ENCODE peak calls at places on chromosomes 2 and 18, in four cellular contexts. One of them, this sample, is unnamed.
A peak's percentile ranks its signal among the peaks of the same experiment; 100 is the strongest.

GRCh38 chr18:79897940-79898625 is 53.4 kb downstream of the SLC66A2 start:
- DNase-seq in body of pancreas: no peak
- DNase-seq in fibroblast of the aortic adventitia: no peak
- DNase-seq in NB4: no peak
- DNase-seq in this sample: no peak

GRCh38 chr2:232292395-232293154 is 86.0 kb upstream of the ALPP start:
- DNase-seq in body of pancreas: peak; percentile 59
- DNase-seq in fibroblast of the aortic adventitia: peak; percentile 59
- DNase-seq in NB4: peak; percentile 78
- DNase-seq in this sample: peak; percentile 70

GRCh38 chr2:178394816-178395215 is 56.2 kb downstream of the PRKRA start:
- DNase-seq in body of pancreas: no peak
- DNase-seq in fibroblast of the aortic adventitia: no peak
- DNase-seq in NB4: no peak
- DNase-seq in this sample: no peak

GRCh38 chr2:16123881-16124780 is 183.8 kb downstream of the MYCN start:
- DNase-seq in body of pancreas: no peak
- DNase-seq in fibroblast of the aortic adventitia: no peak
- DNase-seq in NB4: no peak
- DNase-seq in this sample: no peak

GRCh38 chr18:26566874-26567273 is 18.5 kb upstream of the KCTD1 start:
- DNase-seq in body of pancreas: no peak
- DNase-seq in fibroblast of the aortic adventitia: no peak
- DNase-seq in NB4: no peak
- DNase-seq in this sample: no peak

GRCh38 chr18:74465775-74466174 is 8.7 kb upstream of the DIPK1C start:
- DNase-seq in body of pancreas: no peak
- DNase-seq in fibroblast of the aortic adventitia: no peak
- DNase-seq in NB4: no peak
- DNase-seq in this sample: no peak

GRCh38 chr18:74556166-74556565 is 21.9 kb downstream of the CNDP1 start:
- DNase-seq in body of pancreas: no peak
- DNase-seq in fibroblast of the aortic adventitia: no peak
- DNase-seq in NB4: no peak
- DNase-seq in this sample: no peak

GRCh38 chr18:75200071-75200470 is 8.9 kb downstream of the PTGR3 start:
- DNase-seq in body of pancreas: no peak
- DNase-seq in fibroblast of the aortic adventitia: no peak
- DNase-seq in NB4: no peak
- DNase-seq in this sample: no peak

GRCh38 chr2:239261336-239261735 is 139.5 kb downstream of the HDAC4 start:
- DNase-seq in body of pancreas: no peak
- DNase-seq in fibroblast of the aortic adventitia: no peak
- DNase-seq in NB4: no peak
- DNase-seq in this sample: no peak

GRCh38 chr2:215878476-215879063 is 134.8 kb downstream of the MREG start:
- DNase-seq in body of pancreas: no peak
- DNase-seq in fibroblast of the aortic adventitia: peak; percentile 41
- DNase-seq in NB4: no peak
- DNase-seq in this sample: peak; percentile 73

GRCh38 chr2:31228717-31229116 is 5.2 kb upstream of the EHD3 start:
- DNase-seq in body of pancreas: no peak
- DNase-seq in fibroblast of the aortic adventitia: no peak
- DNase-seq in NB4: no peak
- DNase-seq in this sample: no peak

GRCh38 chr18:5057348-5058012 is 139.6 kb downstream of the AKAIN1 start:
- DNase-seq in body of pancreas: peak; percentile 68
- DNase-seq in fibroblast of the aortic adventitia: peak; percentile 51
- DNase-seq in NB4: peak; percentile 64
- DNase-seq in this sample: peak; percentile 50

GRCh38 chr18:55245200-55245599 is 285.9 kb upstream of the CCDC68 start:
- DNase-seq in body of pancreas: no peak
- DNase-seq in fibroblast of the aortic adventitia: peak; percentile 58
- DNase-seq in NB4: no peak
- DNase-seq in this sample: no peak

GRCh38 chr2:222318026-222318711 is 19.4 kb upstream of the PAX3 start:
- DNase-seq in body of pancreas: peak; percentile 46
- DNase-seq in fibroblast of the aortic adventitia: peak; percentile 69
- DNase-seq in NB4: peak; percentile 84
- DNase-seq in this sample: peak; percentile 84

GRCh38 chr2:39739386-39739785 is 39.7 kb downstream of the THUMPD2 start:
- DNase-seq in body of pancreas: no peak
- DNase-seq in fibroblast of the aortic adventitia: no peak
- DNase-seq in NB4: no peak
- DNase-seq in this sample: no peak

DNA sequence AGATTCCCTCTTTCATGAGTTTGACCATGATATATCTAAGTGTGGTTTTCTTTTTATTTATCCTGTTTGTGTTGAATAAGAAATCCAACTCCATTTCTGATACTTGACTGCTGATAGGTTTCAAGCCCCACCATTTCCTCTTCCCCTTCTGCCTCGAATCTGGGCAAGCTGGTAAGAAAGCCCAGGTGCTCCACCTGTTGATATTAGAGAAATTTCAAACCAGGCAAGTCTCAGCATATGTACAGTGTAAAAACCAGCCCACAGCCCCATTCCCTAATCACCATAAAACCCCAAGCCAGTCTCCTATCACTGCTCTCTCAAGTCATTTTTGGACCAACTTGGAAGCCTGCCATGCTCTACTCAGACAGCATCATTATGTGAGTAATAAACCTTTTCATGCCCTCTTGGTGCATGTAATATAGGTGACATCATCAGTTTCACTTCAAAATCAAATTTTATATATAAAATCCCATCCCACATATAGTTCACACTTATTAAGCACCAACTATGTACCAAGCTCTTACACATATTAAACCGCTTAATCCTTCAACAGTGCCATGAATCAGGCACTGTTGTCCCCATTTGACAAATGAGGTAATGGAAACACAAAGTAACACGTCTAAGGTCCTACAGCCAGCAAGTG is 46.6 kb downstream of the SMAD2 start:
- DNase-seq in body of pancreas: no peak
- DNase-seq in fibroblast of the aortic adventitia: peak; percentile 57
- DNase-seq in NB4: no peak
- DNase-seq in this sample: peak; percentile 85
- TF ChIP-seq CTCF in body of pancreas: no peak
- TF ChIP-seq CTCF in fibroblast of the aortic adventitia: no peak
- TF ChIP-seq CTCF in NB4: no peak
- TF ChIP-seq CTCF in this sample: no peak

GRCh38 chr2:99677814-99678213 is 188.0 kb upstream of the REV1 start:
- DNase-seq in body of pancreas: no peak
- DNase-seq in fibroblast of the aortic adventitia: no peak
- DNase-seq in NB4: no peak
- DNase-seq in this sample: no peak

GRCh38 chr2:99680946-99681345 is 191.1 kb upstream of the REV1 start:
- DNase-seq in body of pancreas: no peak
- DNase-seq in fibroblast of the aortic adventitia: peak; percentile 39
- DNase-seq in NB4: peak; percentile 8
- DNase-seq in this sample: no peak

GRCh38 chr2:99675110-99675661 is 185.4 kb upstream of the REV1 start:
- DNase-seq in body of pancreas: no peak
- DNase-seq in fibroblast of the aortic adventitia: no peak
- DNase-seq in NB4: no peak
- DNase-seq in this sample: no peak

GRCh38 chr2:99679518-99679917 is 189.7 kb upstream of the REV1 start:
- DNase-seq in body of pancreas: peak; percentile 13
- DNase-seq in fibroblast of the aortic adventitia: no peak
- DNase-seq in NB4: no peak
- DNase-seq in this sample: no peak

GRCh38 chr2:99678651-99679050 is 188.8 kb upstream of the REV1 start:
- DNase-seq in body of pancreas: no peak
- DNase-seq in fibroblast of the aortic adventitia: no peak
- DNase-seq in NB4: no peak
- DNase-seq in this sample: no peak
- H3K4me3 ChIP-seq in body of pancreas: no peak overlapping the region
- H3K4me3 ChIP-seq in fibroblast of the aortic adventitia: no peak overlapping the region
- H3K4me3 ChIP-seq in NB4: no peak overlapping the region
- H3K4me3 ChIP-seq in this sample: no peak overlapping the region

GRCh38 chr2:10028407-10028987 is 14.9 kb upstream of the KLF11 start:
- DNase-seq in body of pancreas: no peak
- DNase-seq in fibroblast of the aortic adventitia: no peak
- DNase-seq in NB4: peak; percentile 75
- DNase-seq in this sample: no peak
- TF ChIP-seq CTCF in body of pancreas: no peak
- TF ChIP-seq CTCF in fibroblast of the aortic adventitia: no peak
- TF ChIP-seq CTCF in NB4: no peak
- TF ChIP-seq CTCF in this sample: no peak

GRCh38 chr2:219688560-219689445 is 61.4 kb downstream of the SLC4A3 start:
- DNase-seq in body of pancreas: no peak
- DNase-seq in fibroblast of the aortic adventitia: peak; percentile 94
- DNase-seq in NB4: no peak
- DNase-seq in this sample: peak; percentile 94
- H3K4me3 ChIP-seq in body of pancreas: no peak overlapping the region
- H3K4me3 ChIP-seq in fibroblast of the aortic adventitia: peak overlapping the region; percentile 19
- H3K4me3 ChIP-seq in NB4: no peak overlapping the region
- H3K4me3 ChIP-seq in this sample: no peak overlapping the region

DNA sequence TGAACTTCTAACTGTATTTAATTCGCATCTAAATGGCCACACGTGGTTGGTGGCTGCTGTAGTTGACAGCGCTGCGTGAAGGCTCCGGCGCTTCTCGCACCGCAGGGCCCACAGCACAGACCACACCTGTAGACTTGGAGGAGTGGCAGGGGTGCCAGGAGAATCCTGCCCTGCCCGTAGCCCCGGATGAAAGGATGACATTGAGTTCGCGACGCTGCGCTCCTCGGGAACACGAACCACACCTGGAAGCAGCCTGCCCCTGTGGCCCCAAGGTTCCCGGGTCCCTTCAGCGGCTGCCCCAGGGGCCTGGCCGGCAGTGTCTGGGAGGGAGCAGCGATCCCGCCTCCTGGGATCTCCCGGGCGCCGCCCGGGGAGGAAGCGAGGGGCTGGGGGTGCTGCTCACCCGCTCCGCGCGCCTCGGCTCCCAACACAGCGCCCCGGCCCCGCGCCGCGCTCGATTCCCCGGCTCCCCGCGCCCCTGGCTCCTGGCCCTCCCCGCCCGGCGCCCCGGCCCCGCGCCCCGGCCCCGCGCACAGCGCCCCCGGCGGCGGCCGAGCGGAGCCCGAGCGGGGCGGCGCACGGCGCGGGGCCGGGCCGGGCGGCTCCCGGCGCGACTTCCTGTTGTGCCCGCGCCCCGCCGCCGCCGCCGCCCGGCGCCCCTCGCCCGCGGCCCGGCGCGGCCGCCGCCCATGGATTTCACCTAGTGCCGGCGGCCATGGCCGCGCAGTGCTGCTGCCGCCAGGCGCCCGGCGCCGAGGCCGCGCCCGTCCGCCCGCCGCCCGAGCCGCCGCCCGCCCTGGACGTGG is at the start of gene RNPEPL1:
- DNase-seq in body of pancreas: peak; percentile 52
- DNase-seq in fibroblast of the aortic adventitia: no peak
- DNase-seq in NB4: peak; percentile 60
- DNase-seq in this sample: peak; percentile 59
- TF ChIP-seq CTCF in body of pancreas: peak; percentile 13
- TF ChIP-seq CTCF in fibroblast of the aortic adventitia: peak; percentile 0
- TF ChIP-seq CTCF in NB4: no peak
- TF ChIP-seq CTCF in this sample: no peak

GRCh38 chr2:96114903-96115581 is 1.3 kb downstream of the ADRA2B start:
- DNase-seq in body of pancreas: no peak
- DNase-seq in fibroblast of the aortic adventitia: no peak
- DNase-seq in NB4: no peak
- DNase-seq in this sample: no peak
- H3K4me3 ChIP-seq in body of pancreas: no peak overlapping the region
- H3K4me3 ChIP-seq in fibroblast of the aortic adventitia: no peak overlapping the region
- H3K4me3 ChIP-seq in NB4: no peak overlapping the region
- H3K4me3 ChIP-seq in this sample: no peak overlapping the region

DNA sequence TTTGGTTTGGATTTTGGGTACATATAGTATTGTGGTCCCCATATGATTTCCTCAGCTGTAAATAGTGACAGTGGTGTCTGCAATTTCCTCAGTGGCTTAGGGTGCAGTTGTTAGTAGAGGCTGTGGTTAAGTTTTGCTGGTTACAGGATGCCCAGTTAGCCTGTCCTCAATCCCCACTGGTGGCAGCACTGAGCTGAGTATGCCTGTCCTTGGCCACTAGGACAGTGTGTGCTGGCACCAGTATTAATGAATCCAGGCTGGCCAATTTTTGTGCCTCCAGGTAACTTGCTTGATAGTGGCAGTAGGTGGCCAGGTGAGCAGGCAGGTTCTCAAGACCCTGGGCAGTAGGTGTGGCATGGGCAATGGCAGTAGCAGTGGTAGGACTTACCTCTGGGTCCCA is 973.1 kb downstream of the TMEM182 start:
- DNase-seq in body of pancreas: no peak
- DNase-seq in fibroblast of the aortic adventitia: no peak
- DNase-seq in NB4: no peak
- DNase-seq in this sample: no peak
- TF ChIP-seq CTCF in body of pancreas: no peak
- TF ChIP-seq CTCF in fibroblast of the aortic adventitia: no peak
- TF ChIP-seq CTCF in NB4: peak; percentile 3
- TF ChIP-seq CTCF in this sample: no peak